ENCODE peak calls at places on chromosomes 4 and X, in seven cellular contexts. One of them, this sample, is unnamed.

GRCh38 chr4:184913356-184914143 is 87.8 kb upstream of the ACSL1 start:
- DNase-seq in GM10248: no peak
- DNase-seq in sigmoid colon: no peak
- DNase-seq in mammary epithelial cell: no peak
- DNase-seq in suprapubic skin: no peak
- DNase-seq in astrocyte of the spinal cord: no peak
- DNase-seq in kidney epithelial cell: no peak
- DNase-seq in this sample: no peak

GRCh38 chrX:71612256-71612655 is 6.1 kb downstream of the CXCR3 start:
- DNase-seq in GM10248: no peak
- DNase-seq in sigmoid colon: peak
- DNase-seq in mammary epithelial cell: no peak
- DNase-seq in suprapubic skin: no peak
- DNase-seq in astrocyte of the spinal cord: no peak
- DNase-seq in kidney epithelial cell: no peak
- DNase-seq in this sample: no peak

GRCh38 chrX:116873678-116874077 is 410.9 kb upstream of the CT83 start:
- DNase-seq in GM10248: no peak
- DNase-seq in sigmoid colon: no peak
- DNase-seq in mammary epithelial cell: peak
- DNase-seq in suprapubic skin: no peak
- DNase-seq in astrocyte of the spinal cord: peak
- DNase-seq in kidney epithelial cell: peak
- DNase-seq in this sample: no peak

GRCh38 chr4:93764647-93765246 is 63.8 kb upstream of the ATOH1 start:
- DNase-seq in GM10248: peak
- DNase-seq in sigmoid colon: no peak
- DNase-seq in mammary epithelial cell: peak
- DNase-seq in suprapubic skin: no peak
- DNase-seq in astrocyte of the spinal cord: peak
- DNase-seq in kidney epithelial cell: no peak
- DNase-seq in this sample: no peak

GRCh38 chr4:144696376-144696775 is 50.4 kb downstream of the HHIP start:
- DNase-seq in GM10248: no peak
- DNase-seq in sigmoid colon: no peak
- DNase-seq in mammary epithelial cell: no peak
- DNase-seq in suprapubic skin: no peak
- DNase-seq in astrocyte of the spinal cord: no peak
- DNase-seq in kidney epithelial cell: no peak
- DNase-seq in this sample: no peak

GRCh38 chrX:24241822-24242648 is 71.8 kb downstream of the SUPT20HL2 start:
- DNase-seq in GM10248: peak
- DNase-seq in sigmoid colon: no peak
- DNase-seq in mammary epithelial cell: no peak
- DNase-seq in suprapubic skin: no peak
- DNase-seq in astrocyte of the spinal cord: peak
- DNase-seq in kidney epithelial cell: no peak
- DNase-seq in this sample: no peak

GRCh38 chr4:184408021-184408710 is 66.2 kb downstream of the IRF2 start:
- DNase-seq in GM10248: no peak
- DNase-seq in sigmoid colon: no peak
- DNase-seq in mammary epithelial cell: peak
- DNase-seq in suprapubic skin: no peak
- DNase-seq in astrocyte of the spinal cord: peak
- DNase-seq in kidney epithelial cell: peak
- DNase-seq in this sample: no peak

GRCh38 chr4:86976801-86977485 is 42.1 kb downstream of the AFF1 start:
- DNase-seq in GM10248: no peak
- DNase-seq in sigmoid colon: no peak
- DNase-seq in mammary epithelial cell: peak
- DNase-seq in suprapubic skin: no peak
- DNase-seq in astrocyte of the spinal cord: no peak
- DNase-seq in kidney epithelial cell: no peak
- DNase-seq in this sample: no peak

GRCh38 chrX:105458846-105459245 is 238.4 kb upstream of the TEX13A start:
- DNase-seq in GM10248: no peak
- DNase-seq in sigmoid colon: no peak
- DNase-seq in mammary epithelial cell: no peak
- DNase-seq in suprapubic skin: no peak
- DNase-seq in astrocyte of the spinal cord: peak
- DNase-seq in kidney epithelial cell: no peak
- DNase-seq in this sample: no peak

GRCh38 chrX:125436855-125437254 is 117.2 kb downstream of the TEX13C start:
- DNase-seq in GM10248: no peak
- DNase-seq in sigmoid colon: no peak
- DNase-seq in mammary epithelial cell: peak
- DNase-seq in suprapubic skin: no peak
- DNase-seq in astrocyte of the spinal cord: peak
- DNase-seq in kidney epithelial cell: no peak
- DNase-seq in this sample: no peak
- TF ChIP-seq CTCF in GM10248: peak
- TF ChIP-seq CTCF in sigmoid colon: no peak
- TF ChIP-seq CTCF in mammary epithelial cell: no peak
- TF ChIP-seq CTCF in suprapubic skin: no peak
- TF ChIP-seq CTCF in astrocyte of the spinal cord: peak
- TF ChIP-seq CTCF in kidney epithelial cell: peak
- TF ChIP-seq CTCF in this sample: peak

GRCh38 chr4:110512901-110513300 is 36.9 kb downstream of the ENPEP start:
- DNase-seq in GM10248: no peak
- DNase-seq in sigmoid colon: no peak
- DNase-seq in mammary epithelial cell: no peak
- DNase-seq in suprapubic skin: no peak
- DNase-seq in astrocyte of the spinal cord: no peak
- DNase-seq in kidney epithelial cell: no peak
- DNase-seq in this sample: no peak

GRCh38 chr4:110510282-110510681 is 34.3 kb downstream of the ENPEP start:
- DNase-seq in GM10248: no peak
- DNase-seq in sigmoid colon: no peak
- DNase-seq in mammary epithelial cell: no peak
- DNase-seq in suprapubic skin: no peak
- DNase-seq in astrocyte of the spinal cord: no peak
- DNase-seq in kidney epithelial cell: no peak
- DNase-seq in this sample: no peak

GRCh38 chr4:110514889-110515479 is 39.0 kb downstream of the ENPEP start:
- DNase-seq in GM10248: peak
- DNase-seq in sigmoid colon: no peak
- DNase-seq in mammary epithelial cell: peak
- DNase-seq in suprapubic skin: no peak
- DNase-seq in astrocyte of the spinal cord: peak
- DNase-seq in kidney epithelial cell: no peak
- DNase-seq in this sample: no peak

GRCh38 chr4:110508827-110509446 is 33.0 kb downstream of the ENPEP start:
- DNase-seq in GM10248: peak
- DNase-seq in sigmoid colon: no peak
- DNase-seq in mammary epithelial cell: peak
- DNase-seq in suprapubic skin: no peak
- DNase-seq in astrocyte of the spinal cord: peak
- DNase-seq in kidney epithelial cell: no peak
- DNase-seq in this sample: no peak

GRCh38 chr4:110510955-110511544 is 35.1 kb downstream of the ENPEP start:
- DNase-seq in GM10248: peak
- DNase-seq in sigmoid colon: no peak
- DNase-seq in mammary epithelial cell: peak
- DNase-seq in suprapubic skin: no peak
- DNase-seq in astrocyte of the spinal cord: peak
- DNase-seq in kidney epithelial cell: no peak
- DNase-seq in this sample: peak
- TF ChIP-seq CTCF in GM10248: peak
- TF ChIP-seq CTCF in sigmoid colon: no peak
- TF ChIP-seq CTCF in mammary epithelial cell: peak
- TF ChIP-seq CTCF in suprapubic skin: peak
- TF ChIP-seq CTCF in astrocyte of the spinal cord: peak
- TF ChIP-seq CTCF in kidney epithelial cell: peak
- TF ChIP-seq CTCF in this sample: peak

DNA sequence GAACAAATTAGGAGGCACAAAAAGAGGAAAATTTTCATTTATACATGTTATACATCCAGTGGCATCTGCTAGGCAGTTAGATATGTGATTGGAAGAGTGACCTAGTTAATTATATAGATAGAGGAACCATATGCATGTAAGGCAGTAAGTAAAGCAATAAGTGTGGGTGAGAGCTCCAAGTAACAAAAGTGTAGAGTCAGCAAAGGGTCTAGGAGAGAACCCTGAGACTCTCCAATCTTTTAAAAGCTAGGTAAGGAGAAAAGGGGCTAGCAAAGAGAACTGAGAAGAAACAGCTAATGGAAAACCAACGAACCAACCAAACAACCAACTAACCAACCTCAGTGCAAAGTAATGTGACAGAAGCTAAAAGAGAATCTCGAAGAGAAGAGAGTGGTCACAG is 3.8 kb upstream of the CFAP299 start:
- DNase-seq in GM10248: no peak
- DNase-seq in sigmoid colon: no peak
- DNase-seq in mammary epithelial cell: no peak
- DNase-seq in suprapubic skin: no peak
- DNase-seq in astrocyte of the spinal cord: no peak
- DNase-seq in kidney epithelial cell: no peak
- DNase-seq in this sample: no peak
- TF ChIP-seq CTCF in GM10248: no peak
- TF ChIP-seq CTCF in sigmoid colon: no peak
- TF ChIP-seq CTCF in mammary epithelial cell: no peak
- TF ChIP-seq CTCF in suprapubic skin: no peak
- TF ChIP-seq CTCF in astrocyte of the spinal cord: no peak
- TF ChIP-seq CTCF in kidney epithelial cell: no peak
- TF ChIP-seq CTCF in this sample: no peak

DNA sequence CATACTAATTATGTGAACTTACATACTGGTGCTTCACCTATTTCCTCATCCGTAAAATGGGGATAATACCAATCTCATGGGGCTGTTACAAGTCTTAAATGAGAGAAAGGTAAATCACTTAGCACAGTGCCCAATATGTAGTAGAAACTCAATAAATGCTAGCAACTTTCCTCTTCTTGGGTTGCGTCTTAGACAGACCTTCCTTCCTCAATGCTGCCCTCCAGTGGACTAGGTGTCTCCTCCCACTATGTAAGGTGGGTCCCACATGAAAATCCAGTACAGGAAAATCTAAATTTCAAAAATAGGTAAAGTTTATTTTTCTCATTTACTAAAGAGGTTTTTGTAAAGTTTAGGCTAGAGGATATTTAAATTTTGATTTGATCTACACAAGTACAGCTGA is 20.6 kb downstream of the ZDHHC9 start:
- DNase-seq in GM10248: peak
- DNase-seq in sigmoid colon: no peak
- DNase-seq in mammary epithelial cell: peak
- DNase-seq in suprapubic skin: no peak
- DNase-seq in astrocyte of the spinal cord: peak
- DNase-seq in kidney epithelial cell: no peak
- DNase-seq in this sample: no peak
- TF ChIP-seq CTCF in GM10248: peak
- TF ChIP-seq CTCF in sigmoid colon: no peak
- TF ChIP-seq CTCF in mammary epithelial cell: peak
- TF ChIP-seq CTCF in suprapubic skin: no peak
- TF ChIP-seq CTCF in astrocyte of the spinal cord: peak
- TF ChIP-seq CTCF in kidney epithelial cell: peak
- TF ChIP-seq CTCF in this sample: peak

GRCh38 chr4:165347647-165348569 is 20.4 kb downstream of the MSMO1 start:
- DNase-seq in GM10248: no peak
- DNase-seq in sigmoid colon: no peak
- DNase-seq in mammary epithelial cell: no peak
- DNase-seq in suprapubic skin: no peak
- DNase-seq in astrocyte of the spinal cord: no peak
- DNase-seq in kidney epithelial cell: no peak
- DNase-seq in this sample: no peak

GRCh38 chr4:165345663-165346417 is 18.4 kb downstream of the MSMO1 start:
- DNase-seq in GM10248: no peak
- DNase-seq in sigmoid colon: no peak
- DNase-seq in mammary epithelial cell: no peak
- DNase-seq in suprapubic skin: no peak
- DNase-seq in astrocyte of the spinal cord: peak
- DNase-seq in kidney epithelial cell: no peak
- DNase-seq in this sample: no peak

GRCh38 chr4:165355900-165356300 is 22.9 kb upstream of the CPE start:
- DNase-seq in GM10248: no peak
- DNase-seq in sigmoid colon: no peak
- DNase-seq in mammary epithelial cell: no peak
- DNase-seq in suprapubic skin: no peak
- DNase-seq in astrocyte of the spinal cord: peak
- DNase-seq in kidney epithelial cell: no peak
- DNase-seq in this sample: no peak

DNA sequence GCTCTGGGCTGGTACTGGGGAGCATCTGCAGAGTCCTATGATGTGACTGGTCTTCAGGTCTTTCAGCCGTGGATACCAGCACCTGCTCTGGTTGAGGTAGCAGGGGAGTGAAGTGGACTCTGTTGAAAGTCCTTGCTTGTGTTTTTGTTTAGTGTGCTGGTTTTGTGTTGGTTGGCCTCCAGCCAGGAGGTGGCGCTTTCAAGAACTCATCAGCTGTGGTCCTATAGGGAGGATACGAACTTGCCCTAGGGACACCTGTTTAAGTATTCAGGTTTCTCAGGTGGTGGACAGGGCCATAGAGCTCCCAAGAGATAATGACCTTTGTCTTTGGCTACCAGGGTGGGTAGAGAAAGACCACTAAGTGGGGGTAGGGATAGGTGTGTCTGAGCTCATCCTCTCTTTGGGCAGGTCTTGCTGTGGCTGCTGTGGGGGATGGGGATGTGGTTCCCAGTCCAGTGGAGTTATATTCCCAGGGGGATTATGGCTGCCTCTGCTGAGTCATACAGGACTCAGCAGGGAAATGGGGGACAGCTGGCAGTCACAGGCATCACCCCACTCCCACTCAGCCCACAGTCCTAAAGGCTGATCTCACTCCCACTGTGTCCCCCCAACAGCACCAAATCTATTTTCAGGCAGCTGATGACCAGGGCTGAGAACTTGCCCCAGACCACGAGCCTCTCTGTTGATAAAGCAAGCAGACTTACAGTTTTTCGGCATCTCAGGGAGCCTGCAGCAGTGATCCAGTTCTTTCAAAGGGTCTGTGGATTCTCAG is 24.1 kb downstream of the MSMO1 start:
- DNase-seq in GM10248: no peak
- DNase-seq in sigmoid colon: no peak
- DNase-seq in mammary epithelial cell: no peak
- DNase-seq in suprapubic skin: no peak
- DNase-seq in astrocyte of the spinal cord: no peak
- DNase-seq in kidney epithelial cell: no peak
- DNase-seq in this sample: no peak
- TF ChIP-seq CTCF in GM10248: no peak
- TF ChIP-seq CTCF in sigmoid colon: no peak
- TF ChIP-seq CTCF in mammary epithelial cell: no peak
- TF ChIP-seq CTCF in suprapubic skin: no peak
- TF ChIP-seq CTCF in astrocyte of the spinal cord: no peak
- TF ChIP-seq CTCF in kidney epithelial cell: no peak
- TF ChIP-seq CTCF in this sample: no peak

DNA sequence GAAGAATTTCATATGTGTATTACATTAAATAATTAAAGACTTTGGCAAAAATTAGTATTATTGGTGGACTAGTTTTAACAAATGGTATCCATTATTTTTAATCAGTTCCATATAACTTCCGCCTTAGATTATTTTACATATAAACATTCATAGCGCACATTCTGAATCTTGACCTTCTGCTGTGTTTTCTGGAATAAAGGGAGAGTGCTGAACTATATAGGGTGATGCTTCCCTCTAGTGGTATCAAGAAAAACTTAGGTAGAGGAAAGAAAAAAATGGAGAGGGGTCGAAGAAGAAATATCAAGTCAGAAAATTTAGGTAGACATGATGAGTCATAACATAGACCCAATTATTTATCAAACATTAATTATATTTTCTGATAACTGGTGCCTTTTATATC is 155.6 kb upstream of the PACRGL start:
- DNase-seq in GM10248: no peak
- DNase-seq in sigmoid colon: no peak
- DNase-seq in mammary epithelial cell: peak
- DNase-seq in suprapubic skin: no peak
- DNase-seq in astrocyte of the spinal cord: peak
- DNase-seq in kidney epithelial cell: no peak
- DNase-seq in this sample: no peak
- TF ChIP-seq CTCF in GM10248: peak
- TF ChIP-seq CTCF in sigmoid colon: peak
- TF ChIP-seq CTCF in mammary epithelial cell: peak
- TF ChIP-seq CTCF in suprapubic skin: peak
- TF ChIP-seq CTCF in astrocyte of the spinal cord: peak
- TF ChIP-seq CTCF in kidney epithelial cell: peak
- TF ChIP-seq CTCF in this sample: no peak

GRCh38 chr4:155403886-155404285 is 27.1 kb upstream of the MAP9 start:
- DNase-seq in GM10248: no peak
- DNase-seq in sigmoid colon: no peak
- DNase-seq in mammary epithelial cell: peak
- DNase-seq in suprapubic skin: no peak
- DNase-seq in astrocyte of the spinal cord: peak
- DNase-seq in kidney epithelial cell: no peak
- DNase-seq in this sample: no peak
- TF ChIP-seq CTCF in GM10248: peak
- TF ChIP-seq CTCF in sigmoid colon: peak
- TF ChIP-seq CTCF in mammary epithelial cell: no peak
- TF ChIP-seq CTCF in suprapubic skin: no peak
- TF ChIP-seq CTCF in astrocyte of the spinal cord: peak
- TF ChIP-seq CTCF in kidney epithelial cell: peak
- TF ChIP-seq CTCF in this sample: peak